ENCODE peak calls at places on chromosome 22, in ten cellular contexts. One of them, this sample, is unnamed.

GRCh38 chr22:25068701-25069100 is 116.2 kb downstream of the KIAA1671 start:
- DNase-seq in activated T-helper 9 cell treated with anti-CD3 and anti-CD28 coated beads, Interleukin-2, amount 50 U/mL, for 16 hours: no peak
- DNase-seq in iris pigment epithelial cell: no peak
- DNase-seq in HL-60: no peak
- DNase-seq in head of caudate nucleus: no peak
- DNase-seq in AG04450: no peak
- DNase-seq in foreskin melanocyte: no peak
- DNase-seq in mucosa of gallbladder: no peak
- DNase-seq in NCI-H1105 treated with DMSO at 0.1 percent for 48 hours: no peak
- DNase-seq in cardiac muscle cell: no peak
- DNase-seq in this sample: no peak

GRCh38 chr22:46380069-46380468 is 44.6 kb downstream of the TRMU start:
- DNase-seq in AG04450: no peak
- DNase-seq in mucosa of gallbladder: no peak
- DNase-seq in head of caudate nucleus: no peak
- DNase-seq in foreskin melanocyte: no peak
- DNase-seq in iris pigment epithelial cell: no peak
- DNase-seq in cardiac muscle cell: no peak
- DNase-seq in activated T-helper 9 cell treated with anti-CD3 and anti-CD28 coated beads, Interleukin-2, amount 50 U/mL, for 16 hours: no peak
- DNase-seq in HL-60: no peak
- DNase-seq in NCI-H1105 treated with DMSO at 0.1 percent for 48 hours: no peak
- DNase-seq in this sample: no peak

GRCh38 chr22:26949193-26949592 is 291.8 kb downstream of the MIAT start:
- DNase-seq in HL-60: no peak
- DNase-seq in AG04450: no peak
- DNase-seq in NCI-H1105 treated with DMSO at 0.1 percent for 48 hours: no peak
- DNase-seq in iris pigment epithelial cell: peak; percentile 9
- DNase-seq in head of caudate nucleus: no peak
- DNase-seq in mucosa of gallbladder: no peak
- DNase-seq in foreskin melanocyte: no peak
- DNase-seq in cardiac muscle cell: peak; percentile 50
- DNase-seq in activated T-helper 9 cell treated with anti-CD3 and anti-CD28 coated beads, Interleukin-2, amount 50 U/mL, for 16 hours: no peak
- DNase-seq in this sample: no peak

GRCh38 chr22:19772673-19773469 is 12.3 kb downstream of the TBX1 start:
- DNase-seq in foreskin melanocyte: no peak
- DNase-seq in iris pigment epithelial cell: no peak
- DNase-seq in NCI-H1105 treated with DMSO at 0.1 percent for 48 hours: no peak
- DNase-seq in AG04450: no peak
- DNase-seq in cardiac muscle cell: no peak
- DNase-seq in activated T-helper 9 cell treated with anti-CD3 and anti-CD28 coated beads, Interleukin-2, amount 50 U/mL, for 16 hours: no peak
- DNase-seq in head of caudate nucleus: no peak
- DNase-seq in HL-60: peak; percentile 46
- DNase-seq in mucosa of gallbladder: no peak
- DNase-seq in this sample: no peak

GRCh38 chr22:25202290-25202921 is 2.7 kb downstream of the CRYBB3 start:
- DNase-seq in mucosa of gallbladder: peak; percentile 49
- DNase-seq in AG04450: peak; percentile 11
- DNase-seq in iris pigment epithelial cell: peak; percentile 44
- DNase-seq in head of caudate nucleus: peak; percentile 49
- DNase-seq in foreskin melanocyte: peak; percentile 33
- DNase-seq in NCI-H1105 treated with DMSO at 0.1 percent for 48 hours: peak; percentile 50
- DNase-seq in HL-60: peak; percentile 59
- DNase-seq in activated T-helper 9 cell treated with anti-CD3 and anti-CD28 coated beads, Interleukin-2, amount 50 U/mL, for 16 hours: peak; percentile 6
- DNase-seq in cardiac muscle cell: peak; percentile 68
- DNase-seq in this sample: no peak

GRCh38 chr22:50044485-50045143 is 13.5 kb downstream of the TTLL8 start:
- DNase-seq in mucosa of gallbladder: no peak
- DNase-seq in NCI-H1105 treated with DMSO at 0.1 percent for 48 hours: no peak
- DNase-seq in head of caudate nucleus: no peak
- DNase-seq in iris pigment epithelial cell: no peak
- DNase-seq in activated T-helper 9 cell treated with anti-CD3 and anti-CD28 coated beads, Interleukin-2, amount 50 U/mL, for 16 hours: no peak
- DNase-seq in AG04450: no peak
- DNase-seq in foreskin melanocyte: no peak
- DNase-seq in cardiac muscle cell: no peak
- DNase-seq in HL-60: no peak
- DNase-seq in this sample: no peak

GRCh38 chr22:27804683-27805297 is 3.2 kb upstream of the MN1 start:
- DNase-seq in activated T-helper 9 cell treated with anti-CD3 and anti-CD28 coated beads, Interleukin-2, amount 50 U/mL, for 16 hours: peak; percentile 6
- DNase-seq in mucosa of gallbladder: peak; percentile 77
- DNase-seq in iris pigment epithelial cell: peak; percentile 57
- DNase-seq in foreskin melanocyte: no peak
- DNase-seq in HL-60: peak; percentile 46
- DNase-seq in AG04450: peak; percentile 16
- DNase-seq in head of caudate nucleus: peak; percentile 92
- DNase-seq in NCI-H1105 treated with DMSO at 0.1 percent for 48 hours: no peak
- DNase-seq in cardiac muscle cell: peak; percentile 79
- DNase-seq in this sample: peak; percentile 88

GRCh38 chr22:38737302-38738060 is 18.3 kb downstream of the SUN2 start:
- DNase-seq in HL-60: no peak
- DNase-seq in head of caudate nucleus: no peak
- DNase-seq in iris pigment epithelial cell: no peak
- DNase-seq in activated T-helper 9 cell treated with anti-CD3 and anti-CD28 coated beads, Interleukin-2, amount 50 U/mL, for 16 hours: no peak
- DNase-seq in NCI-H1105 treated with DMSO at 0.1 percent for 48 hours: no peak
- DNase-seq in AG04450: no peak
- DNase-seq in mucosa of gallbladder: no peak
- DNase-seq in foreskin melanocyte: no peak
- DNase-seq in cardiac muscle cell: no peak
- DNase-seq in this sample: no peak

GRCh38 chr22:35782504-35782903 is 64.8 kb downstream of the APOL5 start:
- DNase-seq in iris pigment epithelial cell: no peak
- DNase-seq in foreskin melanocyte: no peak
- DNase-seq in NCI-H1105 treated with DMSO at 0.1 percent for 48 hours: no peak
- DNase-seq in activated T-helper 9 cell treated with anti-CD3 and anti-CD28 coated beads, Interleukin-2, amount 50 U/mL, for 16 hours: no peak
- DNase-seq in head of caudate nucleus: no peak
- DNase-seq in AG04450: no peak
- DNase-seq in mucosa of gallbladder: no peak
- DNase-seq in cardiac muscle cell: no peak
- DNase-seq in HL-60: no peak
- DNase-seq in this sample: no peak

GRCh38 chr22:36191106-36191836 is 10.3 kb downstream of the APOL4 start:
- DNase-seq in mucosa of gallbladder: peak; percentile 59
- DNase-seq in cardiac muscle cell: peak; percentile 28
- DNase-seq in NCI-H1105 treated with DMSO at 0.1 percent for 48 hours: no peak
- DNase-seq in iris pigment epithelial cell: no peak
- DNase-seq in head of caudate nucleus: peak; percentile 88
- DNase-seq in activated T-helper 9 cell treated with anti-CD3 and anti-CD28 coated beads, Interleukin-2, amount 50 U/mL, for 16 hours: no peak
- DNase-seq in HL-60: no peak
- DNase-seq in foreskin melanocyte: no peak
- DNase-seq in AG04450: no peak
- DNase-seq in this sample: peak; percentile 93

GRCh38 chr22:49853981-49854791 is 542 bp downstream of the ZBED4 start:
- DNase-seq in HL-60: peak; percentile 45
- DNase-seq in NCI-H1105 treated with DMSO at 0.1 percent for 48 hours: no peak
- DNase-seq in mucosa of gallbladder: no peak
- DNase-seq in foreskin melanocyte: peak; percentile 36
- DNase-seq in activated T-helper 9 cell treated with anti-CD3 and anti-CD28 coated beads, Interleukin-2, amount 50 U/mL, for 16 hours: no peak
- DNase-seq in cardiac muscle cell: peak; percentile 27
- DNase-seq in head of caudate nucleus: peak; percentile 17
- DNase-seq in iris pigment epithelial cell: peak; percentile 34
- DNase-seq in AG04450: no peak
- DNase-seq in this sample: no peak

GRCh38 chr22:46770726-46771125 is 8.3 kb downstream of the TBC1D22A start:
- DNase-seq in NCI-H1105 treated with DMSO at 0.1 percent for 48 hours: no peak
- DNase-seq in mucosa of gallbladder: no peak
- DNase-seq in AG04450: no peak
- DNase-seq in HL-60: no peak
- DNase-seq in cardiac muscle cell: no peak
- DNase-seq in head of caudate nucleus: no peak
- DNase-seq in iris pigment epithelial cell: no peak
- DNase-seq in activated T-helper 9 cell treated with anti-CD3 and anti-CD28 coated beads, Interleukin-2, amount 50 U/mL, for 16 hours: no peak
- DNase-seq in foreskin melanocyte: no peak
- DNase-seq in this sample: no peak

GRCh38 chr22:50698546-50698945 is 25.9 kb downstream of the SHANK3 start:
- DNase-seq in mucosa of gallbladder: no peak
- DNase-seq in head of caudate nucleus: peak; percentile 3
- DNase-seq in iris pigment epithelial cell: no peak
- DNase-seq in activated T-helper 9 cell treated with anti-CD3 and anti-CD28 coated beads, Interleukin-2, amount 50 U/mL, for 16 hours: no peak
- DNase-seq in foreskin melanocyte: no peak
- DNase-seq in NCI-H1105 treated with DMSO at 0.1 percent for 48 hours: no peak
- DNase-seq in AG04450: no peak
- DNase-seq in HL-60: peak; percentile 25
- DNase-seq in cardiac muscle cell: no peak
- DNase-seq in this sample: peak; percentile 60

GRCh38 chr22:37254206-37254866 is 10.3 kb upstream of the RAC2 start:
- DNase-seq in mucosa of gallbladder: no peak
- DNase-seq in cardiac muscle cell: peak; percentile 77
- DNase-seq in NCI-H1105 treated with DMSO at 0.1 percent for 48 hours: no peak
- DNase-seq in head of caudate nucleus: no peak
- DNase-seq in foreskin melanocyte: no peak
- DNase-seq in iris pigment epithelial cell: peak; percentile 82
- DNase-seq in HL-60: no peak
- DNase-seq in activated T-helper 9 cell treated with anti-CD3 and anti-CD28 coated beads, Interleukin-2, amount 50 U/mL, for 16 hours: no peak
- DNase-seq in AG04450: peak; percentile 29
- DNase-seq in this sample: no peak

GRCh38 chr22:49926916-49927315 is 8.5 kb downstream of the CRELD2 start:
- DNase-seq in HL-60: no peak
- DNase-seq in mucosa of gallbladder: no peak
- DNase-seq in head of caudate nucleus: no peak
- DNase-seq in foreskin melanocyte: no peak
- DNase-seq in cardiac muscle cell: no peak
- DNase-seq in activated T-helper 9 cell treated with anti-CD3 and anti-CD28 coated beads, Interleukin-2, amount 50 U/mL, for 16 hours: no peak
- DNase-seq in AG04450: no peak
- DNase-seq in iris pigment epithelial cell: no peak
- DNase-seq in NCI-H1105 treated with DMSO at 0.1 percent for 48 hours: no peak
- DNase-seq in this sample: no peak

GRCh38 chr22:44373234-44373633 is 60.5 kb upstream of the SHISAL1 start:
- DNase-seq in activated T-helper 9 cell treated with anti-CD3 and anti-CD28 coated beads, Interleukin-2, amount 50 U/mL, for 16 hours: no peak
- DNase-seq in foreskin melanocyte: no peak
- DNase-seq in iris pigment epithelial cell: no peak
- DNase-seq in AG04450: no peak
- DNase-seq in cardiac muscle cell: no peak
- DNase-seq in mucosa of gallbladder: no peak
- DNase-seq in head of caudate nucleus: no peak
- DNase-seq in HL-60: no peak
- DNase-seq in NCI-H1105 treated with DMSO at 0.1 percent for 48 hours: no peak
- DNase-seq in this sample: peak; percentile 46

GRCh38 chr22:50441428-50441993 is 33.3 kb downstream of the SBF1 start:
- DNase-seq in AG04450: no peak
- DNase-seq in NCI-H1105 treated with DMSO at 0.1 percent for 48 hours: no peak
- DNase-seq in mucosa of gallbladder: no peak
- DNase-seq in iris pigment epithelial cell: no peak
- DNase-seq in foreskin melanocyte: no peak
- DNase-seq in cardiac muscle cell: no peak
- DNase-seq in HL-60: no peak
- DNase-seq in activated T-helper 9 cell treated with anti-CD3 and anti-CD28 coated beads, Interleukin-2, amount 50 U/mL, for 16 hours: no peak
- DNase-seq in head of caudate nucleus: no peak
- DNase-seq in this sample: no peak

GRCh38 chr22:46592390-46592872 is 27.8 kb upstream of the GRAMD4 start:
- DNase-seq in cardiac muscle cell: peak; percentile 84
- DNase-seq in AG04450: peak; percentile 13
- DNase-seq in iris pigment epithelial cell: peak; percentile 63
- DNase-seq in NCI-H1105 treated with DMSO at 0.1 percent for 48 hours: no peak
- DNase-seq in foreskin melanocyte: peak; percentile 83
- DNase-seq in head of caudate nucleus: peak; percentile 56
- DNase-seq in HL-60: no peak
- DNase-seq in mucosa of gallbladder: no peak
- DNase-seq in activated T-helper 9 cell treated with anti-CD3 and anti-CD28 coated beads, Interleukin-2, amount 50 U/mL, for 16 hours: no peak
- DNase-seq in this sample: peak; percentile 70

GRCh38 chr22:40241200-40241763 is 63.6 kb downstream of the TNRC6B start:
- DNase-seq in foreskin melanocyte: no peak
- DNase-seq in head of caudate nucleus: no peak
- DNase-seq in HL-60: no peak
- DNase-seq in AG04450: no peak
- DNase-seq in activated T-helper 9 cell treated with anti-CD3 and anti-CD28 coated beads, Interleukin-2, amount 50 U/mL, for 16 hours: no peak
- DNase-seq in mucosa of gallbladder: no peak
- DNase-seq in cardiac muscle cell: no peak
- DNase-seq in iris pigment epithelial cell: no peak
- DNase-seq in NCI-H1105 treated with DMSO at 0.1 percent for 48 hours: no peak
- DNase-seq in this sample: no peak

GRCh38 chr22:23178512-23179254 is 1.6 kb upstream of the BCR start:
- DNase-seq in NCI-H1105 treated with DMSO at 0.1 percent for 48 hours: peak; percentile 52
- DNase-seq in AG04450: no peak
- DNase-seq in foreskin melanocyte: peak; percentile 31
- DNase-seq in cardiac muscle cell: peak; percentile 72
- DNase-seq in head of caudate nucleus: peak; percentile 78
- DNase-seq in mucosa of gallbladder: peak; percentile 51
- DNase-seq in HL-60: no peak
- DNase-seq in iris pigment epithelial cell: no peak
- DNase-seq in activated T-helper 9 cell treated with anti-CD3 and anti-CD28 coated beads, Interleukin-2, amount 50 U/mL, for 16 hours: peak; percentile 38
- DNase-seq in this sample: peak; percentile 83

GRCh38 chr22:33057363-33057995 is 702 bp downstream of the SYN3 start:
- DNase-seq in iris pigment epithelial cell: no peak
- DNase-seq in AG04450: no peak
- DNase-seq in activated T-helper 9 cell treated with anti-CD3 and anti-CD28 coated beads, Interleukin-2, amount 50 U/mL, for 16 hours: no peak
- DNase-seq in mucosa of gallbladder: no peak
- DNase-seq in cardiac muscle cell: no peak
- DNase-seq in NCI-H1105 treated with DMSO at 0.1 percent for 48 hours: no peak
- DNase-seq in HL-60: no peak
- DNase-seq in head of caudate nucleus: peak; percentile 36
- DNase-seq in foreskin melanocyte: no peak
- DNase-seq in this sample: no peak

GRCh38 chr22:48365386-48365785 is 1462.3 kb downstream of the BRD1 start:
- DNase-seq in iris pigment epithelial cell: no peak
- DNase-seq in HL-60: no peak
- DNase-seq in mucosa of gallbladder: no peak
- DNase-seq in activated T-helper 9 cell treated with anti-CD3 and anti-CD28 coated beads, Interleukin-2, amount 50 U/mL, for 16 hours: no peak
- DNase-seq in NCI-H1105 treated with DMSO at 0.1 percent for 48 hours: no peak
- DNase-seq in AG04450: no peak
- DNase-seq in foreskin melanocyte: no peak
- DNase-seq in head of caudate nucleus: no peak
- DNase-seq in cardiac muscle cell: no peak
- DNase-seq in this sample: no peak

GRCh38 chr22:19871023-19871844 is 16.6 kb upstream of the GNB1L start:
- DNase-seq in HL-60: no peak
- DNase-seq in head of caudate nucleus: no peak
- DNase-seq in AG04450: no peak
- DNase-seq in NCI-H1105 treated with DMSO at 0.1 percent for 48 hours: no peak
- DNase-seq in iris pigment epithelial cell: no peak
- DNase-seq in activated T-helper 9 cell treated with anti-CD3 and anti-CD28 coated beads, Interleukin-2, amount 50 U/mL, for 16 hours: no peak
- DNase-seq in mucosa of gallbladder: no peak
- DNase-seq in foreskin melanocyte: no peak
- DNase-seq in cardiac muscle cell: no peak
- DNase-seq in this sample: peak; percentile 55

GRCh38 chr22:49462795-49463194 is 364.9 kb downstream of the BRD1 start:
- DNase-seq in mucosa of gallbladder: no peak
- DNase-seq in cardiac muscle cell: no peak
- DNase-seq in head of caudate nucleus: no peak
- DNase-seq in HL-60: peak; percentile 67
- DNase-seq in AG04450: no peak
- DNase-seq in activated T-helper 9 cell treated with anti-CD3 and anti-CD28 coated beads, Interleukin-2, amount 50 U/mL, for 16 hours: no peak
- DNase-seq in foreskin melanocyte: peak; percentile 99
- DNase-seq in NCI-H1105 treated with DMSO at 0.1 percent for 48 hours: no peak
- DNase-seq in iris pigment epithelial cell: no peak
- DNase-seq in this sample: no peak

GRCh38 chr22:32951081-32951806 is 106.9 kb downstream of the SYN3 start:
- DNase-seq in AG04450: no peak
- DNase-seq in mucosa of gallbladder: no peak
- DNase-seq in HL-60: no peak
- DNase-seq in cardiac muscle cell: peak; percentile 6
- DNase-seq in iris pigment epithelial cell: no peak
- DNase-seq in NCI-H1105 treated with DMSO at 0.1 percent for 48 hours: no peak
- DNase-seq in activated T-helper 9 cell treated with anti-CD3 and anti-CD28 coated beads, Interleukin-2, amount 50 U/mL, for 16 hours: no peak
- DNase-seq in head of caudate nucleus: no peak
- DNase-seq in foreskin melanocyte: no peak
- DNase-seq in this sample: no peak

GRCh38 chr22:25062378-25063095 is 110.0 kb downstream of the KIAA1671 start:
- DNase-seq in head of caudate nucleus: no peak
- DNase-seq in AG04450: no peak
- DNase-seq in HL-60: no peak
- DNase-seq in foreskin melanocyte: no peak
- DNase-seq in mucosa of gallbladder: no peak
- DNase-seq in NCI-H1105 treated with DMSO at 0.1 percent for 48 hours: no peak
- DNase-seq in activated T-helper 9 cell treated with anti-CD3 and anti-CD28 coated beads, Interleukin-2, amount 50 U/mL, for 16 hours: peak; percentile 46
- DNase-seq in iris pigment epithelial cell: no peak
- DNase-seq in cardiac muscle cell: no peak
- DNase-seq in this sample: no peak

GRCh38 chr22:24685804-24686203 is 82.8 kb downstream of the GGT1 start:
- DNase-seq in foreskin melanocyte: no peak
- DNase-seq in NCI-H1105 treated with DMSO at 0.1 percent for 48 hours: no peak
- DNase-seq in HL-60: no peak
- DNase-seq in AG04450: no peak
- DNase-seq in cardiac muscle cell: peak; percentile 53
- DNase-seq in iris pigment epithelial cell: peak; percentile 32
- DNase-seq in mucosa of gallbladder: no peak
- DNase-seq in activated T-helper 9 cell treated with anti-CD3 and anti-CD28 coated beads, Interleukin-2, amount 50 U/mL, for 16 hours: no peak
- DNase-seq in head of caudate nucleus: no peak
- DNase-seq in this sample: no peak

GRCh38 chr22:46801331-46801811 is 38.9 kb downstream of the TBC1D22A start:
- DNase-seq in AG04450: no peak
- DNase-seq in HL-60: no peak
- DNase-seq in iris pigment epithelial cell: no peak
- DNase-seq in NCI-H1105 treated with DMSO at 0.1 percent for 48 hours: no peak
- DNase-seq in activated T-helper 9 cell treated with anti-CD3 and anti-CD28 coated beads, Interleukin-2, amount 50 U/mL, for 16 hours: no peak
- DNase-seq in foreskin melanocyte: no peak
- DNase-seq in mucosa of gallbladder: no peak
- DNase-seq in cardiac muscle cell: no peak
- DNase-seq in head of caudate nucleus: no peak
- DNase-seq in this sample: peak; percentile 37

This sample was measured in sigmoid colon.